ENCODE peak calls at places on chromosomes 4 and X, in four cellular contexts. E, L, N and O are unnamed samples.

GRCh38 chr4:31620476-31620875 is 900.3 kb downstream of the PCDH7 start:
- DNase-seq in E (no peak), L (no peak), N (peak; percentile 50), O (no peak)

GRCh38 chr4:152723236-152723635 is 43.4 kb upstream of the TMEM154 start:
- DNase-seq in E (no peak), L (no peak), N (no peak), O (no peak)

GRCh38 chr4:141486375-141486997 is 149.9 kb upstream of the IL15 start:
- DNase-seq in E (no peak), L (no peak), N (peak; percentile 32), O (no peak)

GRCh38 chr4:151324449-151325319 is 721 bp downstream of the SH3D19 start:
- DNase-seq in E (no peak), L (peak; percentile 47), N (peak; percentile 19), O (no peak)

GRCh38 chrX:153824348-153824747 is 6.0 kb downstream of the PDZD4 start:
- DNase-seq in E (no peak), L (no peak), N (no peak), O (no peak)

GRCh38 chr4:5836943-5837342 is 55.9 kb downstream of the CRMP1 start:
- DNase-seq in E (no peak), L (no peak), N (no peak), O (no peak)

GRCh38 chrX:13515181-13515930 is 54.0 kb upstream of the EGFL6 start:
- DNase-seq in E (no peak), L (no peak), N (no peak), O (no peak)

GRCh38 chr4:874071-874470 is 48.1 kb upstream of the CPLX1 start:
- DNase-seq in E (no peak), L (no peak), N (no peak), O (no peak)

GRCh38 chr4:56803473-56803872 is 18.0 kb downstream of the SPINK2 start:
- DNase-seq in E (no peak), L (no peak), N (no peak), O (no peak)

GRCh38 chr4:181822005-181822375 is 421.2 kb upstream of the TENM3 start:
- DNase-seq in E (peak; percentile 16), L (no peak), N (no peak), O (no peak)

GRCh38 chr4:106898621-106899230 is 137.4 kb downstream of the DKK2 start:
- DNase-seq in E (peak; percentile 9), L (no peak), N (peak; percentile 51), O (no peak)

GRCh38 chrX:10450229-10450958 is 170.0 kb downstream of the MID1 start:
- DNase-seq in E (no peak), L (no peak), N (peak; percentile 85), O (no peak)

GRCh38 chr4:30757357-30757756 is 37.2 kb downstream of the PCDH7 start:
- DNase-seq in E (no peak), L (no peak), N (peak; percentile 85), O (no peak)

GRCh38 chrX:57227691-57228090 is 58.8 kb upstream of the FAAH2 start:
- DNase-seq in E (no peak), L (no peak), N (no peak), O (no peak)

GRCh38 chr4:80362578-80363181 is 27.1 kb downstream of the CFAP299 start:
- DNase-seq in E (peak; percentile 56), L (no peak), N (peak; percentile 55), O (peak; percentile 4)